ENCODE peak calls at places on chromosome 5, in four cellular contexts. One of them, this sample, is unnamed.

GRCh38 chr5:51387854-51388320 is 4.6 kb downstream of the ISL1 start:
- DNase-seq in kidney: no peak
- DNase-seq in upper lobe of right lung: no peak
- DNase-seq in GM23248: no peak
- DNase-seq in this sample: no peak

GRCh38 chr5:115189866-115190265 is 20.2 kb upstream of the TRIM36 start:
- DNase-seq in upper lobe of right lung: no peak
- DNase-seq in kidney: no peak
- DNase-seq in GM23248: no peak
- DNase-seq in this sample: no peak

GRCh38 chr5:80866372-80866771 is 93.8 kb upstream of the RASGRF2 start:
- DNase-seq in upper lobe of right lung: no peak
- DNase-seq in GM23248: no peak
- DNase-seq in kidney: no peak
- DNase-seq in this sample: no peak

GRCh38 chr5:60945760-60946253 is 802 bp downstream of the NDUFAF2 start:
- DNase-seq in upper lobe of right lung: no peak
- DNase-seq in GM23248: peak; percentile 81
- DNase-seq in kidney: peak; percentile 71
- DNase-seq in this sample: peak; percentile 49

GRCh38 chr5:147863409-147864194 is 14.9 kb upstream of the SCGB3A2 start:
- DNase-seq in kidney: no peak
- DNase-seq in GM23248: no peak
- DNase-seq in upper lobe of right lung: no peak
- DNase-seq in this sample: no peak

GRCh38 chr5:88389248-88390006 is 120.8 kb upstream of the TMEM161B start:
- DNase-seq in GM23248: no peak
- DNase-seq in kidney: no peak
- DNase-seq in upper lobe of right lung: no peak
- DNase-seq in this sample: no peak

GRCh38 chr5:134647750-134648424 is 698 bp upstream of the SEC24A start:
- DNase-seq in upper lobe of right lung: no peak
- DNase-seq in GM23248: peak; percentile 75
- DNase-seq in kidney: peak; percentile 10
- DNase-seq in this sample: no peak

GRCh38 chr5:104513621-104514020 is 951.0 kb upstream of the NUDT12 start:
- DNase-seq in kidney: no peak
- DNase-seq in upper lobe of right lung: no peak
- DNase-seq in GM23248: no peak
- DNase-seq in this sample: no peak

GRCh38 chr5:119321569-119322311 is 34.1 kb upstream of the TNFAIP8 start:
- DNase-seq in kidney: no peak
- DNase-seq in GM23248: no peak
- DNase-seq in upper lobe of right lung: no peak
- DNase-seq in this sample: no peak

GRCh38 chr5:154895606-154896561 is 37.5 kb downstream of the CNOT8 start:
- DNase-seq in upper lobe of right lung: no peak
- DNase-seq in kidney: no peak
- DNase-seq in GM23248: no peak
- DNase-seq in this sample: no peak

GRCh38 chr5:171954721-171955120 is 51.7 kb downstream of the FBXW11 start:
- DNase-seq in upper lobe of right lung: no peak
- DNase-seq in kidney: no peak
- DNase-seq in GM23248: peak; percentile 57
- DNase-seq in this sample: no peak

GRCh38 chr5:180799902-180800801 is 2.5 kb downstream of the MGAT1 start:
- DNase-seq in upper lobe of right lung: no peak
- DNase-seq in kidney: no peak
- DNase-seq in GM23248: peak; percentile 89
- DNase-seq in this sample: peak; percentile 84

GRCh38 chr5:141692919-141693848 is 11.2 kb upstream of the ARAP3 start:
- DNase-seq in GM23248: peak; percentile 52
- DNase-seq in upper lobe of right lung: no peak
- DNase-seq in kidney: no peak
- DNase-seq in this sample: no peak

GRCh38 chr5:134968055-134968454 is 348 bp downstream of the CATSPER3 start:
- DNase-seq in upper lobe of right lung: no peak
- DNase-seq in kidney: no peak
- DNase-seq in GM23248: no peak
- DNase-seq in this sample: no peak

GRCh38 chr5:113294341-113295110 is 140.3 kb downstream of the TSSK1B start:
- DNase-seq in GM23248: peak; percentile 92
- DNase-seq in upper lobe of right lung: peak; percentile 87
- DNase-seq in kidney: peak; percentile 96
- DNase-seq in this sample: peak; percentile 91

GRCh38 chr5:173020643-173021042 is 35.5 kb upstream of the CREBRF start:
- DNase-seq in kidney: no peak
- DNase-seq in GM23248: no peak
- DNase-seq in upper lobe of right lung: no peak
- DNase-seq in this sample: no peak
- H3K27ac ChIP-seq in kidney: no peak overlapping the region
- H3K27ac ChIP-seq in GM23248: no peak overlapping the region
- H3K27ac ChIP-seq in upper lobe of right lung: no peak overlapping the region
- H3K27ac ChIP-seq in this sample: no peak overlapping the region

GRCh38 chr5:127281609-127282008 is 9.0 kb upstream of the MEGF10 start:
- DNase-seq in upper lobe of right lung: no peak
- DNase-seq in GM23248: no peak
- DNase-seq in kidney: no peak
- DNase-seq in this sample: no peak
- H3K9me3 ChIP-seq in upper lobe of right lung: no peaks in the 10 kb centered on the region
- H3K9me3 ChIP-seq in GM23248: no peaks in the 10 kb centered on the region
- H3K9me3 ChIP-seq in kidney: no peaks in the 10 kb centered on the region
- H3K9me3 ChIP-seq in this sample: no peaks in the 10 kb centered on the region

DNA sequence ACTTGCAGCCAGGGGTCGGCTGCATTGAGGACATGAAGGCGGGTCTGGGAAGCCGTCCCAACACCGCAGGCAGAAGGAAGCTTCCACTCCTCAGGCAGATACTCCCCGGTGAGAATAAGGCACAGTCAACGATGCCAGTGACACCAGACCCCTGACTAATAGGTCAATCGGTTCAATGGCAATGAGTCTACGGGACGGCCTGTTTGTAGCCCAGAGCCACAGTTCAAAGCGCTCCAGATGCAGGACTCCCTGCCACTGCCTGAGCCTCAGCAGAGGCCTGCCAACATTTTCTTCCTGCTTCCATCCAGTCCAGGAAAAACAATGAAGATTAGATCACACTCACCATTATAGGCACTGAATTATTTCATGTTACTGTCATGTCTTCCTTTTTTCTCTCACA is 84.5 kb upstream of the SIMC1 start:
- DNase-seq in kidney: no peak
- DNase-seq in GM23248: peak; percentile 68
- DNase-seq in upper lobe of right lung: no peak
- DNase-seq in this sample: no peak
- H3K27ac ChIP-seq in kidney: no peak overlapping the region
- H3K27ac ChIP-seq in GM23248: no peak overlapping the region
- H3K27ac ChIP-seq in upper lobe of right lung: no peak overlapping the region
- H3K27ac ChIP-seq in this sample: no peak overlapping the region

GRCh38 chr5:158264264-158264663 is 405.3 kb upstream of the CLINT1 start:
- DNase-seq in GM23248: no peak
- DNase-seq in upper lobe of right lung: no peak
- DNase-seq in kidney: no peak
- DNase-seq in this sample: no peak

GRCh38 chr5:158271155-158271554 is 412.2 kb upstream of the CLINT1 start:
- DNase-seq in kidney: no peak
- DNase-seq in GM23248: no peak
- DNase-seq in upper lobe of right lung: no peak
- DNase-seq in this sample: no peak

GRCh38 chr5:158267228-158267627 is 408.3 kb upstream of the CLINT1 start:
- DNase-seq in kidney: no peak
- DNase-seq in upper lobe of right lung: no peak
- DNase-seq in GM23248: no peak
- DNase-seq in this sample: no peak

GRCh38 chr5:158265931-158266710 is 407.2 kb upstream of the CLINT1 start:
- DNase-seq in GM23248: no peak
- DNase-seq in kidney: no peak
- DNase-seq in upper lobe of right lung: no peak
- DNase-seq in this sample: no peak

DNA sequence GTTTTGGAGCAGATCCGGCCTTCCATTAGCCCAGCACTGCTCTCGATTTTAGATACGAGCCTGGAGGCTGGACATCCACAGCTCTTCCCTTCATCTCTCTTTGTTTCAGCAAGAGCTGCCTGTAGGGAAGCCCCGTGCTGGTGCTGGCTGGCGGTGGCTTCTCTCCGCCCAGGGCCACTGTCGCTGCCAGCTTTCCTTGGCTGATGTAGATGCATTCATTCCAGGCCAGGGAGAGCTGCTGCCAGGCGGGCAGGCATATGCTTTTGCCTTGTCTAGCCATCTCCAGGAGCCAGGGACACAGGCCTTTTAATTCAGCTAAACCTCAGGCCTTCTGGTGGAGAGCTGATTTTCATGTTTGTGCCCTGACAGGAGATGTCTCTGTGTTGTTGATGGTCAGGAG is 409.3 kb upstream of the CLINT1 start:
- DNase-seq in GM23248: no peak
- DNase-seq in upper lobe of right lung: no peak
- DNase-seq in kidney: no peak
- DNase-seq in this sample: no peak
- H3K9me3 ChIP-seq in GM23248: peaks cover 9% of the 10 kb centered on the region
- H3K9me3 ChIP-seq in upper lobe of right lung: no peaks in the 10 kb centered on the region
- H3K9me3 ChIP-seq in kidney: peaks cover 8% of the 10 kb centered on the region
- H3K9me3 ChIP-seq in this sample: peaks cover 2% of the 10 kb centered on the region

DNA sequence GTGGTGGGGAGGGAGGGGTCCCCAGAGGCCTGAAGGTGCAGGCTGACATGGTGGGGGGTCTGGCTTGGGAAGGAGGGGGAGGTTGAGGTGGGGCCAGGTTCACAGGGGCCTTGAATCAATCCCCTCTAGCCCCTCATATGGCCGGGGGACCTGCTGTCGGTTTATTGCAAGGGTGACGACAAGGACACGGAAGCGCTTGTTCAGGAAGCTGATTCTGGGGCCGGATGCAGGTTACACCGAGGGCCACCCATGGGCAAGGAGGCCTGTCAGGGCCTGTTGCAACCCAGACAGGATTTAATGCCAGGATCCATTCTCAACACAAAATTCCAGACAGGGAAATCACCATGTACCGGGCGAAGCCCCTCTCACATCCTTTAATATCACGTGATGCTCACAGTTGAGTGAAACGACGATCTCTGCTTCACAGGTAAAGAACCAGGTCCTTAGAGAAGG is 41.6 kb upstream of the SYNPO start:
- DNase-seq in upper lobe of right lung: peak; percentile 54
- DNase-seq in kidney: peak; percentile 64
- DNase-seq in GM23248: no peak
- DNase-seq in this sample: peak; percentile 88
- H3K27ac ChIP-seq in upper lobe of right lung: no peak overlapping the region
- H3K27ac ChIP-seq in kidney: no peak overlapping the region
- H3K27ac ChIP-seq in GM23248: no peak overlapping the region
- H3K27ac ChIP-seq in this sample: peak overlapping the region; percentile 75

GRCh38 chr5:44987026-44987425 is 178.3 kb downstream of the MRPS30 start:
- DNase-seq in kidney: no peak
- DNase-seq in GM23248: peak; percentile 1
- DNase-seq in upper lobe of right lung: no peak
- DNase-seq in this sample: no peak
- H3K9me3 ChIP-seq in kidney: peaks cover 35% of the 10 kb centered on the region
- H3K9me3 ChIP-seq in GM23248: no peaks in the 10 kb centered on the region
- H3K9me3 ChIP-seq in upper lobe of right lung: peaks cover 23% of the 10 kb centered on the region
- H3K9me3 ChIP-seq in this sample: peaks cover 10% of the 10 kb centered on the region

GRCh38 chr5:127290019-127290945 is at the start of gene MEGF10:
- DNase-seq in kidney: no peak
- DNase-seq in upper lobe of right lung: peak; percentile 62
- DNase-seq in GM23248: peak; percentile 73
- DNase-seq in this sample: no peak
- H3K27ac ChIP-seq in kidney: no peak within 1 kb of the TSS
- H3K27ac ChIP-seq in upper lobe of right lung: no peak within 1 kb of the TSS
- H3K27ac ChIP-seq in GM23248: no peak within 1 kb of the TSS
- H3K27ac ChIP-seq in this sample: no peak within 1 kb of the TSS

GRCh38 chr5:1276930-1277329 is 17.9 kb downstream of the TERT start:
- DNase-seq in kidney: peak; percentile 61
- DNase-seq in GM23248: no peak
- DNase-seq in upper lobe of right lung: no peak
- DNase-seq in this sample: no peak
- H3K9me3 ChIP-seq in kidney: peaks cover 7% of the 10 kb centered on the region
- H3K9me3 ChIP-seq in GM23248: no peaks in the 10 kb centered on the region
- H3K9me3 ChIP-seq in upper lobe of right lung: no peaks in the 10 kb centered on the region
- H3K9me3 ChIP-seq in this sample: no peaks in the 10 kb centered on the region